ENCODE peak calls at places on chromosome 4, in seven cellular contexts. Q, Y, N, Z, M, X and H are unnamed samples.

GRCh38 chr4:184163813-184164212 is 53.9 kb downstream of the ENPP6 start:
- DNase-seq in M (peak; percentile 6), Z (peak; percentile 84), Q (peak; percentile 65), N (peak; percentile 26), X (peak; percentile 22), Y (peak; percentile 86), H (peak; percentile 54)

GRCh38 chr4:173794662-173795061 is 264.6 kb upstream of the HAND2 start:
- DNase-seq in Z (no peak), N (no peak), Q (no peak), X (no peak), M (peak; percentile 85), Y (no peak), H (no peak)

GRCh38 chr4:6085028-6085942 is 67.1 kb upstream of the C4orf50 start:
- DNase-seq in N (no peak), Z (no peak), Q (no peak), X (no peak), Y (no peak), M (no peak), H (no peak)

GRCh38 chr4:177573487-177573886 is 131.2 kb upstream of the AGA start:
- DNase-seq in M (peak; percentile 96), X (no peak), Z (no peak), Q (no peak), Y (no peak), N (no peak), H (no peak)

GRCh38 chr4:7029212-7029611 is 14.0 kb upstream of the TADA2B start:
- DNase-seq in X (no peak), Z (no peak), M (no peak), Y (no peak), N (no peak), Q (no peak), H (no peak)

GRCh38 chr4:153143527-153144348 is 60.5 kb upstream of the TRIM2 start:
- DNase-seq in X (no peak), Q (no peak), N (no peak), Y (no peak), Z (peak; percentile 40), M (peak; percentile 65), H (peak; percentile 29)

GRCh38 chr4:3801521-3801920 is 35.3 kb downstream of the ADRA2C start:
- DNase-seq in N (no peak), M (no peak), Y (no peak), Z (no peak), X (no peak), Q (no peak), H (no peak)

GRCh38 chr4:101184668-101185067 is 162.7 kb downstream of the PPP3CA start:
- DNase-seq in M (no peak), X (no peak), Z (no peak), N (no peak), Y (no peak), Q (no peak), H (peak; percentile 65)

GRCh38 chr4:112225157-112225556 is 6.4 kb upstream of the AP1AR start:
- DNase-seq in M (peak; percentile 45), N (no peak), X (no peak), Y (no peak), Q (no peak), Z (no peak), H (no peak)

GRCh38 chr4:88456757-88457306 is at the start of gene HERC5:
- DNase-seq in N (peak; percentile 74), Z (peak; percentile 93), Q (peak; percentile 95), M (peak; percentile 81), X (peak; percentile 85), Y (peak; percentile 96), H (peak; percentile 94)
- TF ChIP-seq POLR2A in N (no peak), Z (peak; percentile 79), Q (no peak), M (no peak), X (peak; percentile 82), Y (no peak), H (peak; percentile 62)

DNA sequence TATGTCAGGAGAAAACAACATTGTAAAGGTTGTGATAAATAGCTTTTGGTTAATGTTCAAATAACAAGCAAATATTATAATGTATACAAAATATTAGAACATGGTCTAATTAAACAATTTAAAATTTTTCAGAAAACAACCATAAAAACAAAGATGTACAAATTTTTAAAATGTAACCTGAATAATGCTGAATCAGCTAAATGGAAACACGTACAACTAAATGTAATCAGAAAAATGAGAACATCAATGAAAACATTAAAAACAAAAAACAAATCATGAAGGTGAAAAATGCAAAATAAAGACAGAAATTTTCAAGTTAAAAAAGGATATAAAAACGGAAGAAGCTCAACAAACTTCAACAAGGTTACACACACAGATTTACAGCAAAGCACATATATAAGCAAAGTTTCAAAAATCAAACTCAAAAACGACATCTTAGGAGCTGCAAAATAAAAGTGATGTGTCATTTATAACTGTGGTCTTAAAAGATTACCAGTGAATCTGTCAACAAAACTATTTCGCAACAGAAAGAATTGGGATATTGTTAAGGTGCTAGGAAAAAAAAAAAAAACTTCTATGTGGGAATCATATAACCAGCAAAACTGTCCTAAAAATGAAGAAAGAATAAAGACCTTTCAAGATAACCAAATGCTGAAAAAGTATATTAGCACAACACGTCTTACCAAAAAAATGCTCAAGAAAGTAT is 31.8 kb downstream of the ZNF732 start:
- DNase-seq in N (no peak), Q (no peak), X (no peak), M (no peak), Z (no peak), Y (no peak), H (no peak)
- H3K9me3 ChIP-seq in N (peaks cover 89% of the 10 kb centered on the region), Q (peaks cover 98% of the 10 kb centered on the region), X (no peaks in the 10 kb centered on the region), M (peaks cover 17% of the 10 kb centered on the region), Z (peaks cover 8% of the 10 kb centered on the region), Y (peaks cover 93% of the 10 kb centered on the region), H (peaks cover 83% of the 10 kb centered on the region)

DNA sequence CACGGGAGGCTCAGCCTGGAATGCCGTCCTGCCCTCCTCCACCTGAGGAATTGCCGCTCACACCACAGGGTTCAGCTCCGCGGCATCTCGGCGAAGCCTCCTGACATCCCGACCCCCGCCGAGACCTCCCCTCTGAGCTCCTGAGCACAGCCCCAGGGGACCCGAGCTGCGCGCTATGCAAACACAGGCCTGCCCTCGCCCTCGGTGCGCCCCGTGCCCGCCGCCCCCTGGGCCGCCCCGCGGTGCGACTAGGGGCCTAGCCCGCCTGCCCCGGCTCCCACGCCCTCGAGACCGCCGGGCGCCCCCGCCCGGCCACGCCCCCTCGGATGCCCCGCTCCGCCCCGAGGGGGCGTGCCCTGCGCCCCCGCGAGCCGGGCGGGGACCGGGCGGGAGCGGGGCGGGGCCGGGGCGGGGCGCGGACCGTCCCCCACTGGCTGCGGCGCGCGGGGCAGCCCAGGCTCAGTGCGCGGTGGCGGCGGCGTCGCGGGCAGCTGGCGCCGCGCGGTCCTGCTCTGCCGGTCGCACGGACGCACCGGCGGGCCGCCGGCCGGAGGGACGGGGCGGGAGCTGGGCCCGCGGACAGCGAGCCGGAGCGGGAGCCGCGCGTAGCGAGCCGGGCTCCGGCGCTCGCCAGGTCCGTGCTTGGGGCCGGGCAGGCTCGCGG is at the start of gene FGFR3:
- DNase-seq in Q (no peak), M (no peak), Z (peak; percentile 63), N (peak; percentile 48), X (no peak), Y (no peak), H (peak; percentile 56)
- TF ChIP-seq POLR2A in Q (no peak), M (no peak), Z (peak; percentile 52), N (no peak), X (peak; percentile 34), Y (no peak), H (no peak)

GRCh38 chr4:26941951-26942350 is 81.3 kb downstream of the STIM2 start:
- DNase-seq in X (no peak), M (no peak), Z (no peak), Y (no peak), N (no peak), Q (no peak), H (no peak)

GRCh38 chr4:26943391-26943790 is 82.8 kb downstream of the STIM2 start:
- DNase-seq in X (no peak), Z (no peak), M (no peak), Q (no peak), N (no peak), Y (no peak), H (no peak)

GRCh38 chr4:26945794-26946193 is 85.2 kb downstream of the STIM2 start:
- DNase-seq in M (no peak), X (no peak), Z (no peak), Q (no peak), N (no peak), Y (no peak), H (no peak)

GRCh38 chr4:26950446-26950845 is 89.8 kb downstream of the STIM2 start:
- DNase-seq in M (no peak), Y (no peak), N (no peak), Q (no peak), Z (no peak), X (no peak), H (no peak)

DNA sequence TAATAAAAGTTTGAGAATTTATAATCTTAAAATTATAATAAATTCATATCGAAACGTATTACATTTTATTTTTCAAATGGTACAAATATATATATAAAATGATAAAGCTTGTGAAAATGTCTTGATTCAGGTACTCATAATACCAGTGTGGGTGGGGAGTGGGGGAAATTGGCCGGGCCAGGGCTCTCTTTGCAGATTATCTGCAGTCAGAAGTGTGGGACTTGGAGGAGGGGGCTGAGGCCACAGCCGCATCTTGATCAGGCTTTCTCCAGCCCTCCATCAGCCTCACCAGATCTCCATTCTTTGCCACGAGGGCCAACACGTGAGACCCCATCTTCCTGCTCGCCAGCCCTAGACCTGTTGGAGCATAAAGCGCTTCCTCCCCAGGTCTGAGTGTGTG is 86.7 kb downstream of the STIM2 start:
- DNase-seq in Q (no peak), Y (no peak), Z (no peak), M (no peak), N (no peak), X (no peak), H (no peak)
- H3K9me3 ChIP-seq in Q (peaks cover 10% of the 10 kb centered on the region), Y (no peaks in the 10 kb centered on the region), Z (no peaks in the 10 kb centered on the region), M (peaks cover 4% of the 10 kb centered on the region), N (no peaks in the 10 kb centered on the region), X (no peaks in the 10 kb centered on the region), H (no peaks in the 10 kb centered on the region)